ENCODE peak calls at places on chromosomes 16 and 17, in seven cellular contexts. U, I, B, T, P, M and X are unnamed samples.
A peak's percentile ranks its signal among the peaks of the same experiment; 100 is the strongest.

GRCh38 chr17:43530303-43531081 is 15.6 kb downstream of the ETV4 start:
- DNase-seq in T (no peak), B (peak; percentile 70), P (peak; percentile 81), I (no peak), U (peak; percentile 84), M (peak; percentile 99), X (peak; percentile 93)

GRCh38 chr17:44439168-44439567 is 49.7 kb upstream of the ITGA2B start:
- DNase-seq in I (no peak), B (no peak), M (no peak), U (no peak), T (no peak), P (no peak), X (no peak)

GRCh38 chr17:7323731-7324437 is 5.3 kb downstream of the NEURL4 start:
- DNase-seq in M (peak; percentile 92), P (no peak), I (peak; percentile 29), B (peak; percentile 82), U (no peak), T (peak; percentile 53), X (peak; percentile 77)

GRCh38 chr17:57986841-57987581 is 1.0 kb downstream of the VEZF1 start:
- DNase-seq in P (peak; percentile 59), U (peak; percentile 58), B (peak; percentile 47), T (peak; percentile 57), I (peak; percentile 74), M (peak; percentile 40), X (peak; percentile 42)

GRCh38 chr17:55238931-55239297 is 25.8 kb upstream of the HLF start:
- DNase-seq in U (peak; percentile 11), M (peak; percentile 36), B (no peak), I (no peak), P (no peak), T (peak; percentile 24), X (no peak)

GRCh38 chr16:8583199-8583598 is 7.1 kb downstream of the TMEM114 start:
- DNase-seq in T (no peak), B (no peak), U (no peak), M (no peak), I (no peak), P (no peak), X (no peak)

GRCh38 chr16:89602273-89602951 is 11.0 kb upstream of the DPEP1 start:
- DNase-seq in M (peak; percentile 51), T (no peak), B (peak; percentile 47), U (peak; percentile 29), I (peak; percentile 88), P (peak; percentile 59), X (peak; percentile 65)

GRCh38 chr16:85384831-85385462 is 228.2 kb upstream of the GSE1 start:
- DNase-seq in B (no peak), U (no peak), P (no peak), I (no peak), M (peak; percentile 46), T (peak; percentile 83), X (no peak)

GRCh38 chr16:15810411-15810810 is 46.4 kb downstream of the MYH11 start:
- DNase-seq in B (no peak), M (no peak), I (no peak), P (no peak), T (no peak), U (no peak), X (no peak)

GRCh38 chr16:72508196-72508595 is 336.2 kb upstream of the PMFBP1 start:
- DNase-seq in M (no peak), I (no peak), T (no peak), B (no peak), U (no peak), P (no peak), X (no peak)

GRCh38 chr16:21602785-21603184 is 3.4 kb downstream of the METTL9 start:
- DNase-seq in P (no peak), I (no peak), B (no peak), M (no peak), T (no peak), U (no peak), X (no peak)

GRCh38 chr16:21598676-21599157 is 660 bp upstream of the METTL9 start:
- DNase-seq in U (no peak), M (peak; percentile 24), B (peak; percentile 33), P (peak; percentile 35), T (no peak), I (peak; percentile 43), X (peak; percentile 19)

GRCh38 chr16:21597571-21598030 is 1.8 kb upstream of the METTL9 start:
- DNase-seq in P (no peak), U (no peak), M (no peak), T (no peak), I (no peak), B (no peak), X (no peak)

GRCh38 chr16:21599158-21599993 is at the start of gene METTL9:
- DNase-seq in M (peak; percentile 92), U (peak; percentile 94), B (peak; percentile 94), T (peak; percentile 95), P (peak; percentile 96), I (peak; percentile 96), X (peak; percentile 93)

GRCh38 chr16:21599994-21600773 is 807 bp downstream of the METTL9 start:
- DNase-seq in M (no peak), B (no peak), P (no peak), I (peak; percentile 66), U (no peak), T (peak; percentile 35), X (no peak)
- TF ChIP-seq CTCF in M (no peak), B (no peak), P (no peak), I (no peak), U (no peak), T (no peak), X (peak; percentile 9)

GRCh38 chr16:52861614-52862022 is 191.1 kb downstream of the CHD9NB start:
- DNase-seq in I (peak; percentile 8), T (peak; percentile 44), B (peak; percentile 27), P (no peak), U (no peak), M (peak; percentile 17), X (peak; percentile 35)
- TF ChIP-seq CTCF in I (no peak), T (peak; percentile 18), B (peak; percentile 59), P (peak; percentile 21), U (no peak), M (peak; percentile 34), X (peak; percentile 72)

GRCh38 chr16:55655709-55656694 is at the start of gene SLC6A2:
- DNase-seq in M (peak; percentile 67), U (no peak), I (no peak), P (no peak), T (no peak), B (peak; percentile 49), X (peak; percentile 18)
- TF ChIP-seq CTCF in M (no peak), U (no peak), I (no peak), P (no peak), T (no peak), B (no peak), X (no peak)

GRCh38 chr17:41678411-41678906 is 10.2 kb upstream of the EIF1 start:
- DNase-seq in B (no peak), P (no peak), T (no peak), U (no peak), I (peak; percentile 63), M (no peak), X (no peak)

GRCh38 chr17:41680426-41681040 is 8.2 kb upstream of the EIF1 start:
- DNase-seq in M (no peak), T (no peak), U (no peak), B (no peak), I (no peak), P (no peak), X (no peak)

GRCh38 chr17:41681776-41682175 is 6.9 kb upstream of the EIF1 start:
- DNase-seq in M (no peak), U (no peak), P (no peak), T (no peak), I (no peak), B (no peak), X (no peak)

GRCh38 chr17:41679740-41680425 is 8.8 kb upstream of the EIF1 start:
- DNase-seq in B (no peak), T (no peak), M (no peak), I (no peak), P (no peak), U (no peak), X (no peak)

GRCh38 chr17:41678907-41679739 is 9.6 kb upstream of the EIF1 start:
- DNase-seq in T (peak; percentile 53), M (no peak), I (peak; percentile 91), U (peak; percentile 53), P (peak; percentile 60), B (no peak), X (no peak)
- TF ChIP-seq CTCF in T (no peak), M (no peak), I (peak; percentile 41), U (no peak), P (no peak), B (no peak), X (no peak)

GRCh38 chr16:65510241-65510640 is 388.4 kb upstream of the CDH11 start:
- DNase-seq in P (no peak), T (no peak), M (peak; percentile 20), I (no peak), B (no peak), U (no peak), X (no peak)
- TF ChIP-seq CTCF in P (no peak), T (no peak), M (no peak), I (no peak), B (no peak), U (no peak), X (no peak)

GRCh38 chr17:10871914-10872313 is 34.0 kb upstream of the PIRT start:
- DNase-seq in M (no peak), P (no peak), U (no peak), B (no peak), T (peak; percentile 23), I (peak; percentile 14), X (no peak)

GRCh38 chr17:10879110-10879509 is 41.2 kb upstream of the PIRT start:
- DNase-seq in M (peak; percentile 30), B (no peak), T (peak; percentile 45), P (no peak), U (no peak), I (peak; percentile 55), X (peak; percentile 31)

GRCh38 chr17:10875411-10875810 is 37.5 kb upstream of the PIRT start:
- DNase-seq in I (peak; percentile 57), T (peak; percentile 26), P (no peak), U (no peak), M (peak; percentile 45), B (peak; percentile 7), X (peak; percentile 43)

GRCh38 chr17:10870651-10871050 is 32.8 kb upstream of the PIRT start:
- DNase-seq in U (no peak), I (no peak), P (no peak), M (no peak), B (no peak), T (no peak), X (no peak)

GRCh38 chr17:10875984-10876555 is 38.2 kb upstream of the PIRT start:
- DNase-seq in P (no peak), B (peak; percentile 50), I (peak; percentile 59), U (peak; percentile 21), M (peak; percentile 79), T (peak; percentile 62), X (peak; percentile 68)
- TF ChIP-seq CTCF in P (peak; percentile 68), B (peak; percentile 65), I (peak; percentile 50), U (peak; percentile 31), M (peak; percentile 59), T (peak; percentile 44), X (peak; percentile 86)